ENCODE peak calls at places on chromosome 10, in nine cellular contexts. One of them, this sample, is unnamed.

GRCh38 chr10:61896854-61897661 is 4.4 kb upstream of the ARID5B start:
- DNase-seq in amniotic stem cell: no peak
- DNase-seq in GM04504: no peak
- DNase-seq in smooth muscle cell of the brain vasculature: no peak
- DNase-seq in activated T-cell treated with anti-CD3 and anti-CD28 coated beads, Interleukin-2, amount 50 U/mL, for 4 hours: peak
- DNase-seq in PC-9: no peak
- DNase-seq in NCI-H1092 treated with DMSO at 0.1 percent for 48 hours: no peak
- DNase-seq in GDM1: peak
- DNase-seq in uterus: peak
- DNase-seq in this sample: peak

GRCh38 chr10:29757551-29758297 is 123.0 kb upstream of the SVIL start:
- DNase-seq in amniotic stem cell: no peak
- DNase-seq in GM04504: peak
- DNase-seq in smooth muscle cell of the brain vasculature: no peak
- DNase-seq in activated T-cell treated with anti-CD3 and anti-CD28 coated beads, Interleukin-2, amount 50 U/mL, for 4 hours: no peak
- DNase-seq in PC-9: peak
- DNase-seq in NCI-H1092 treated with DMSO at 0.1 percent for 48 hours: no peak
- DNase-seq in GDM1: no peak
- DNase-seq in uterus: no peak
- DNase-seq in this sample: no peak

GRCh38 chr10:93579089-93579488 is 12.6 kb downstream of the FFAR4 start:
- DNase-seq in amniotic stem cell: no peak
- DNase-seq in GM04504: no peak
- DNase-seq in smooth muscle cell of the brain vasculature: no peak
- DNase-seq in activated T-cell treated with anti-CD3 and anti-CD28 coated beads, Interleukin-2, amount 50 U/mL, for 4 hours: no peak
- DNase-seq in PC-9: peak
- DNase-seq in NCI-H1092 treated with DMSO at 0.1 percent for 48 hours: no peak
- DNase-seq in GDM1: no peak
- DNase-seq in uterus: no peak
- DNase-seq in this sample: no peak

GRCh38 chr10:6068006-6068405 is 5.8 kb upstream of the IL2RA start:
- DNase-seq in amniotic stem cell: no peak
- DNase-seq in GM04504: no peak
- DNase-seq in smooth muscle cell of the brain vasculature: no peak
- DNase-seq in activated T-cell treated with anti-CD3 and anti-CD28 coated beads, Interleukin-2, amount 50 U/mL, for 4 hours: no peak
- DNase-seq in PC-9: no peak
- DNase-seq in NCI-H1092 treated with DMSO at 0.1 percent for 48 hours: no peak
- DNase-seq in GDM1: no peak
- DNase-seq in uterus: no peak
- DNase-seq in this sample: no peak

GRCh38 chr10:133177380-133178157 is 17.6 kb downstream of the KNDC1 start:
- DNase-seq in amniotic stem cell: no peak
- DNase-seq in GM04504: no peak
- DNase-seq in smooth muscle cell of the brain vasculature: no peak
- DNase-seq in activated T-cell treated with anti-CD3 and anti-CD28 coated beads, Interleukin-2, amount 50 U/mL, for 4 hours: no peak
- DNase-seq in PC-9: no peak
- DNase-seq in NCI-H1092 treated with DMSO at 0.1 percent for 48 hours: no peak
- DNase-seq in GDM1: no peak
- DNase-seq in uterus: no peak
- DNase-seq in this sample: no peak

GRCh38 chr10:70940834-70941568 is 52.6 kb upstream of the PCBD1 start:
- DNase-seq in amniotic stem cell: no peak
- DNase-seq in GM04504: no peak
- DNase-seq in smooth muscle cell of the brain vasculature: no peak
- DNase-seq in activated T-cell treated with anti-CD3 and anti-CD28 coated beads, Interleukin-2, amount 50 U/mL, for 4 hours: no peak
- DNase-seq in PC-9: peak
- DNase-seq in NCI-H1092 treated with DMSO at 0.1 percent for 48 hours: peak
- DNase-seq in GDM1: no peak
- DNase-seq in uterus: no peak
- DNase-seq in this sample: peak

GRCh38 chr10:96814264-96814663 is 17.8 kb upstream of the LCOR start:
- DNase-seq in amniotic stem cell: no peak
- DNase-seq in GM04504: peak
- DNase-seq in smooth muscle cell of the brain vasculature: no peak
- DNase-seq in activated T-cell treated with anti-CD3 and anti-CD28 coated beads, Interleukin-2, amount 50 U/mL, for 4 hours: no peak
- DNase-seq in PC-9: peak
- DNase-seq in NCI-H1092 treated with DMSO at 0.1 percent for 48 hours: no peak
- DNase-seq in GDM1: no peak
- DNase-seq in uterus: no peak
- DNase-seq in this sample: no peak

GRCh38 chr10:70197235-70197952 is 27.1 kb upstream of the SAR1A start:
- DNase-seq in amniotic stem cell: no peak
- DNase-seq in GM04504: no peak
- DNase-seq in smooth muscle cell of the brain vasculature: no peak
- DNase-seq in activated T-cell treated with anti-CD3 and anti-CD28 coated beads, Interleukin-2, amount 50 U/mL, for 4 hours: no peak
- DNase-seq in PC-9: no peak
- DNase-seq in NCI-H1092 treated with DMSO at 0.1 percent for 48 hours: no peak
- DNase-seq in GDM1: peak
- DNase-seq in uterus: no peak
- DNase-seq in this sample: no peak

GRCh38 chr10:33616921-33617320 is 282.5 kb upstream of the NRP1 start:
- DNase-seq in amniotic stem cell: no peak
- DNase-seq in GM04504: no peak
- DNase-seq in smooth muscle cell of the brain vasculature: no peak
- DNase-seq in activated T-cell treated with anti-CD3 and anti-CD28 coated beads, Interleukin-2, amount 50 U/mL, for 4 hours: no peak
- DNase-seq in PC-9: no peak
- DNase-seq in NCI-H1092 treated with DMSO at 0.1 percent for 48 hours: no peak
- DNase-seq in GDM1: no peak
- DNase-seq in uterus: no peak
- DNase-seq in this sample: no peak

GRCh38 chr10:28722065-28722803 is 44.9 kb downstream of the BAMBI start:
- DNase-seq in amniotic stem cell: peak
- DNase-seq in GM04504: no peak
- DNase-seq in smooth muscle cell of the brain vasculature: no peak
- DNase-seq in activated T-cell treated with anti-CD3 and anti-CD28 coated beads, Interleukin-2, amount 50 U/mL, for 4 hours: no peak
- DNase-seq in PC-9: no peak
- DNase-seq in NCI-H1092 treated with DMSO at 0.1 percent for 48 hours: peak
- DNase-seq in GDM1: no peak
- DNase-seq in uterus: peak
- DNase-seq in this sample: peak

GRCh38 chr10:69101451-69102095 is 13.7 kb downstream of the SRGN start:
- DNase-seq in amniotic stem cell: no peak
- DNase-seq in GM04504: no peak
- DNase-seq in smooth muscle cell of the brain vasculature: no peak
- DNase-seq in activated T-cell treated with anti-CD3 and anti-CD28 coated beads, Interleukin-2, amount 50 U/mL, for 4 hours: no peak
- DNase-seq in PC-9: no peak
- DNase-seq in NCI-H1092 treated with DMSO at 0.1 percent for 48 hours: no peak
- DNase-seq in GDM1: peak
- DNase-seq in uterus: no peak
- DNase-seq in this sample: no peak

GRCh38 chr10:106378251-106378650 is 786.3 kb downstream of the SORCS1 start:
- DNase-seq in amniotic stem cell: no peak
- DNase-seq in GM04504: no peak
- DNase-seq in smooth muscle cell of the brain vasculature: no peak
- DNase-seq in activated T-cell treated with anti-CD3 and anti-CD28 coated beads, Interleukin-2, amount 50 U/mL, for 4 hours: no peak
- DNase-seq in PC-9: no peak
- DNase-seq in NCI-H1092 treated with DMSO at 0.1 percent for 48 hours: no peak
- DNase-seq in GDM1: no peak
- DNase-seq in uterus: no peak
- DNase-seq in this sample: no peak

GRCh38 chr10:22599048-22599561 is 115.3 kb downstream of the PIP4K2A start:
- DNase-seq in amniotic stem cell: peak
- DNase-seq in GM04504: peak
- DNase-seq in smooth muscle cell of the brain vasculature: no peak
- DNase-seq in activated T-cell treated with anti-CD3 and anti-CD28 coated beads, Interleukin-2, amount 50 U/mL, for 4 hours: no peak
- DNase-seq in PC-9: peak
- DNase-seq in NCI-H1092 treated with DMSO at 0.1 percent for 48 hours: no peak
- DNase-seq in GDM1: no peak
- DNase-seq in uterus: no peak
- DNase-seq in this sample: no peak

GRCh38 chr10:125823663-125824251 is 411 bp downstream of the BCCIP start:
- DNase-seq in amniotic stem cell: no peak
- DNase-seq in GM04504: no peak
- DNase-seq in smooth muscle cell of the brain vasculature: no peak
- DNase-seq in activated T-cell treated with anti-CD3 and anti-CD28 coated beads, Interleukin-2, amount 50 U/mL, for 4 hours: no peak
- DNase-seq in PC-9: peak
- DNase-seq in NCI-H1092 treated with DMSO at 0.1 percent for 48 hours: no peak
- DNase-seq in GDM1: no peak
- DNase-seq in uterus: no peak
- DNase-seq in this sample: no peak

GRCh38 chr10:74021248-74022055 is 23.5 kb downstream of the VCL start:
- DNase-seq in amniotic stem cell: no peak
- DNase-seq in GM04504: peak
- DNase-seq in smooth muscle cell of the brain vasculature: no peak
- DNase-seq in activated T-cell treated with anti-CD3 and anti-CD28 coated beads, Interleukin-2, amount 50 U/mL, for 4 hours: no peak
- DNase-seq in PC-9: no peak
- DNase-seq in NCI-H1092 treated with DMSO at 0.1 percent for 48 hours: no peak
- DNase-seq in GDM1: no peak
- DNase-seq in uterus: no peak
- DNase-seq in this sample: no peak

GRCh38 chr10:11902646-11903045 is 79.5 kb downstream of the PROSER2 start:
- DNase-seq in amniotic stem cell: no peak
- DNase-seq in GM04504: no peak
- DNase-seq in smooth muscle cell of the brain vasculature: no peak
- DNase-seq in activated T-cell treated with anti-CD3 and anti-CD28 coated beads, Interleukin-2, amount 50 U/mL, for 4 hours: no peak
- DNase-seq in PC-9: no peak
- DNase-seq in NCI-H1092 treated with DMSO at 0.1 percent for 48 hours: no peak
- DNase-seq in GDM1: no peak
- DNase-seq in uterus: no peak
- DNase-seq in this sample: no peak

GRCh38 chr10:103350522-103351260 is at the start of gene PCGF6:
- DNase-seq in amniotic stem cell: peak
- DNase-seq in GM04504: peak
- DNase-seq in smooth muscle cell of the brain vasculature: peak
- DNase-seq in activated T-cell treated with anti-CD3 and anti-CD28 coated beads, Interleukin-2, amount 50 U/mL, for 4 hours: peak
- DNase-seq in PC-9: peak
- DNase-seq in NCI-H1092 treated with DMSO at 0.1 percent for 48 hours: peak
- DNase-seq in GDM1: peak
- DNase-seq in uterus: peak
- DNase-seq in this sample: peak

GRCh38 chr10:119313645-119314044 is 106.3 kb downstream of the GRK5 start:
- DNase-seq in amniotic stem cell: no peak
- DNase-seq in GM04504: no peak
- DNase-seq in smooth muscle cell of the brain vasculature: no peak
- DNase-seq in activated T-cell treated with anti-CD3 and anti-CD28 coated beads, Interleukin-2, amount 50 U/mL, for 4 hours: peak
- DNase-seq in PC-9: no peak
- DNase-seq in NCI-H1092 treated with DMSO at 0.1 percent for 48 hours: no peak
- DNase-seq in GDM1: peak
- DNase-seq in uterus: no peak
- DNase-seq in this sample: no peak

GRCh38 chr10:112227331-112227961 is 43.9 kb upstream of the GPAM start:
- DNase-seq in amniotic stem cell: no peak
- DNase-seq in GM04504: peak
- DNase-seq in smooth muscle cell of the brain vasculature: no peak
- DNase-seq in activated T-cell treated with anti-CD3 and anti-CD28 coated beads, Interleukin-2, amount 50 U/mL, for 4 hours: no peak
- DNase-seq in PC-9: no peak
- DNase-seq in NCI-H1092 treated with DMSO at 0.1 percent for 48 hours: no peak
- DNase-seq in GDM1: no peak
- DNase-seq in uterus: no peak
- DNase-seq in this sample: no peak

GRCh38 chr10:104639595-104640338 is 1.3 kb upstream of the SORCS3 start:
- DNase-seq in amniotic stem cell: no peak
- DNase-seq in GM04504: no peak
- DNase-seq in smooth muscle cell of the brain vasculature: no peak
- DNase-seq in activated T-cell treated with anti-CD3 and anti-CD28 coated beads, Interleukin-2, amount 50 U/mL, for 4 hours: no peak
- DNase-seq in PC-9: no peak
- DNase-seq in NCI-H1092 treated with DMSO at 0.1 percent for 48 hours: no peak
- DNase-seq in GDM1: no peak
- DNase-seq in uterus: no peak
- DNase-seq in this sample: no peak

GRCh38 chr10:93376372-93377296 is 105.5 kb downstream of the MYOF start:
- DNase-seq in amniotic stem cell: peak
- DNase-seq in GM04504: peak
- DNase-seq in smooth muscle cell of the brain vasculature: peak
- DNase-seq in activated T-cell treated with anti-CD3 and anti-CD28 coated beads, Interleukin-2, amount 50 U/mL, for 4 hours: peak
- DNase-seq in PC-9: peak
- DNase-seq in NCI-H1092 treated with DMSO at 0.1 percent for 48 hours: peak
- DNase-seq in GDM1: peak
- DNase-seq in uterus: peak
- DNase-seq in this sample: no peak